ENCODE peak calls at places on chromosomes 16 and 17, in seven cellular contexts. E is H9, G is heart left ventricle, T is nephron progenitor cell, Y is AG09319, I is cardiac muscle cell, D is NB4. C is an unnamed sample.

GRCh38 chr17:66313995-66314659 is 11.7 kb downstream of the PRKCA start:
- DNase-seq in E (no peak), G (no peak), T (no peak), Y (no peak), I (no peak), D (no peak), C (peak)

GRCh38 chr16:70711211-70711978 is 25.5 kb upstream of the MTSS2 start:
- DNase-seq in E (no peak), G (no peak), T (no peak), Y (no peak), I (peak), D (no peak), C (no peak)

GRCh38 chr17:14469971-14470370 is 169.1 kb downstream of the HS3ST3B1 start:
- DNase-seq in E (no peak), G (no peak), T (no peak), Y (no peak), I (no peak), D (no peak), C (no peak)

GRCh38 chr16:28905229-28905754 is 19.7 kb downstream of the RABEP2 start:
- DNase-seq in E (no peak), G (no peak), T (no peak), Y (no peak), I (no peak), D (no peak), C (no peak)

GRCh38 chr16:66925322-66925840 is at the start of gene RRAD:
- DNase-seq in E (peak), G (peak), T (no peak), Y (no peak), I (peak), D (no peak), C (no peak)

GRCh38 chr16:85757341-85757822 is 6.5 kb upstream of the C16orf74 start:
- DNase-seq in E (no peak), G (no peak), T (no peak), Y (peak), I (no peak), D (no peak), C (peak)

GRCh38 chr16:47713225-47713595 is 252.1 kb downstream of the PHKB start:
- DNase-seq in E (no peak), G (no peak), T (no peak), Y (no peak), I (no peak), D (peak), C (peak)

GRCh38 chr17:2700031-2700490 is 11.5 kb downstream of the CLUH start:
- DNase-seq in E (peak), G (peak), T (no peak), Y (no peak), I (no peak), D (no peak), C (no peak)

GRCh38 chr17:43758497-43759174 is at the start of gene SOST:
- DNase-seq in E (no peak), G (no peak), T (no peak), Y (no peak), I (no peak), D (peak), C (no peak)

GRCh38 chr16:12439443-12440232 is 364.0 kb downstream of the CPPED1 start:
- DNase-seq in E (no peak), G (no peak), T (no peak), Y (no peak), I (no peak), D (no peak), C (peak)

GRCh38 chr16:25007284-25007984 is 7.7 kb downstream of the ARHGAP17 start:
- DNase-seq in E (no peak), G (no peak), T (no peak), Y (no peak), I (no peak), D (no peak), C (peak)

GRCh38 chr17:68355093-68355492 is 63.8 kb downstream of the ARSG start:
- DNase-seq in E (no peak), G (no peak), T (no peak), Y (no peak), I (no peak), D (peak), C (no peak)

GRCh38 chr17:50087912-50088405 is 7.2 kb upstream of the PDK2 start:
- DNase-seq in E (no peak), G (peak), T (no peak), Y (no peak), I (no peak), D (no peak), C (no peak)

GRCh38 chr16:57999971-58000705 is at the start of gene ZNF319:
- DNase-seq in E (no peak), G (no peak), T (no peak), Y (no peak), I (peak), D (no peak), C (peak)

GRCh38 chr17:9370464-9370863 is 205.2 kb downstream of the STX8 start:
- DNase-seq in E (no peak), G (no peak), T (no peak), Y (no peak), I (no peak), D (peak), C (no peak)

GRCh38 chr16:27867122-27868110 is 196.1 kb downstream of the GSG1L start:
- DNase-seq in E (peak), G (no peak), T (peak), Y (peak), I (peak), D (peak), C (peak)

GRCh38 chr17:43334744-43335400 is 63.9 kb upstream of the ARL4D start:
- DNase-seq in E (no peak), G (no peak), T (peak), Y (no peak), I (peak), D (no peak), C (no peak)

GRCh38 chr17:40355804-40356758 is 8.5 kb downstream of the GJD3 start:
- DNase-seq in E (no peak), G (peak), T (peak), Y (no peak), I (no peak), D (no peak), C (no peak)

GRCh38 chr16:1980026-1980769 is 1.1 kb downstream of the NOXO1 start:
- DNase-seq in E (no peak), G (peak), T (no peak), Y (no peak), I (no peak), D (no peak), C (peak)

GRCh38 chr17:47978324-47978723 is 7.4 kb downstream of the CDK5RAP3 start:
- DNase-seq in E (peak), G (no peak), T (peak), Y (no peak), I (peak), D (peak), C (peak)

GRCh38 chr16:72523087-72523486 is 351.1 kb upstream of the PMFBP1 start:
- DNase-seq in E (no peak), G (no peak), T (no peak), Y (no peak), I (no peak), D (no peak), C (no peak)

DNA sequence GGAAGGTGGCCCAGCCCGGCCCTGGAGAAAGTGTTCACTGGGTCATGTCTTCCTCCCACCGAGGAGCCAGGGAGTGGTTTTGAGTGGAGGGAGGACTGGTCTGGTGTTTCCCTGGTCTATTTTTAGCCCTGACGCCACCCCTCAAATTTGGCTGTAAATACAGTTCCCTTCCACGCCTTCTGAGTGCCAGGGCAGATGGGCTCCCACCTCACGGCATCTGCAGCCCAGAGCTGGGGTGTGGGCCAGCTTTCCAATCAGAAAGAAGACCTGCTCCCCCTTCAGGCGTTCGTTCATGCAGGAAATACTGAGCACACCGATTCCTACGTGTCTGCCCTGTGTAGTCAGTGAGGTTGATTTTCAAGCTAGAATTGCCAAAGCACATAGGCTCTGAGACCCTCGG is 53.7 kb downstream of the SNX20 start:
- DNase-seq in E (peak), G (no peak), T (peak), Y (no peak), I (peak), D (peak), C (peak)
- TF ChIP-seq CTCF in E (peak), G (peak), T (peak), Y (peak), I (peak), D (peak), C (peak)

GRCh38 chr17:35651467-35651866 is 64.3 kb downstream of the AP2B1 start:
- DNase-seq in E (no peak), G (no peak), T (no peak), Y (no peak), I (no peak), D (no peak), C (no peak)
- TF ChIP-seq CTCF in E (no peak), G (no peak), T (no peak), Y (no peak), I (no peak), D (no peak), C (no peak)

GRCh38 chr17:83173997-83174858 is 94.8 kb downstream of the METRNL start:
- DNase-seq in E (peak), G (peak), T (peak), Y (peak), I (peak), D (peak), C (no peak)
- TF ChIP-seq CTCF in E (no peak), G (no peak), T (no peak), Y (no peak), I (no peak), D (no peak), C (no peak)

DNA sequence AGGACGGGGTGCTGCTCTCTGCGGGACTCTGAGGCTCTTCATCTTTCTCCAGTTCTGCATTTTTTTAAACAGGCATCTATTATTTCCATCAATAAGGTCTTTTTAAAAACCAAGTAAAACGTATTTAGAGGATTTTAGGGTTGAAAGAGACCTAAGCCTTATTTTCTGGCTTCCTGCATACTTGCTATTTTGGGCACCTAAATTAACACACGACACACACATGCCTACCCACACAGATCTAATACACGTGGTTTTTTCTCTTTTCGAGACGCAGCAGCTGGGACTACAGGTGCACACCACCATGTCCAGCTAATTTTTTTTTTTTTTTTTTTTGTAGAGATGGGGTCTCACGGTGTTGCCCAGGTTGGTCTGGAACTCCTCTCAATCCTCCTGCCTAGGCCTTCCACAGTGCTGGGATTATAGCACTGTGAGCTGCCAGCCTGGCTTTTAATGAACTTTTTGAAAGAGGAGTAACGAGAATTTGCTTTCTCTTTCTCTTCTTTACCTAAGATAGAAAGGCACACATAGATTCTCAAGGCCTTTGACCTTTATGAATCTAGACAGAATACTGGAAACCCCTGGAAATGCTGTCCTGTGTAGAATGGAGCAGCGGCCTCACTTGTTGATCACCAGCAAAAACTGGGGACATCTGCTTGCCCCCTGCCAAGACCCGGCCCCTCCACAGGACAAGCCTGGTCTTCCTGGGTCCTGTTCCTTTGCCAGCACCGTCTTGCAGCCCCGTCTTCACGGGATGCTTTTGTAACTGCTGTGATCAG is 13.8 kb downstream of the DNAAF8 start:
- DNase-seq in E (no peak), G (no peak), T (no peak), Y (no peak), I (no peak), D (no peak), C (no peak)
- TF ChIP-seq CTCF in E (no peak), G (no peak), T (no peak), Y (no peak), I (no peak), D (no peak), C (no peak)

DNA sequence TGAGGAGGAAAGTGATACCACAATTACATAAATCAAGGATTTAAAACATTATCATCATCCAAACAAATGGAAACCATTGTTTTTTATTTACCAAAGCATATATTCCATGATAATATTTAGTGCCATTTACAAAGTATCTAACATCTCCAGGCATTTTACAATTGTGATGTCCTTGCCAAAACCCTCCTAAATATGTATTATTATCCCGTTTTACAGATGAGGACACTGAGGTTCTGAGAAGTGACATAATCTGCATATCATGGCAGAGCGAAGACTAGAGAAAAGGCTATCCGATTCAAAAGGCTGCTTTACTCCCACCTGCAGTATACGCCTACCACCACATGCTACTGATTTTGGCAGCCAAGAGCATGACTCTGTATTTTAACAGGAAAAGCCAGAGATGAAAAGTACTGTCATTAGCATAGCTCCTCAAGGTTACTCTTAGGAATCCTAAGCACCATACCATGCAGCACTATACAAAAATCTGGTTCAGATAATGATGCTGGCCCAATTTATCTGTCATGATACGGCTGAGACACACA is 301.4 kb downstream of the CA10 start:
- DNase-seq in E (peak), G (no peak), T (no peak), Y (no peak), I (no peak), D (no peak), C (no peak)
- TF ChIP-seq CTCF in E (peak), G (no peak), T (no peak), Y (no peak), I (no peak), D (no peak), C (no peak)

GRCh38 chr16:68921654-68922053 is 78.3 kb downstream of the TANGO6 start:
- DNase-seq in E (no peak), G (no peak), T (no peak), Y (no peak), I (no peak), D (no peak), C (no peak)
- TF ChIP-seq CTCF in E (no peak), G (no peak), T (no peak), Y (no peak), I (no peak), D (no peak), C (no peak)

DNA sequence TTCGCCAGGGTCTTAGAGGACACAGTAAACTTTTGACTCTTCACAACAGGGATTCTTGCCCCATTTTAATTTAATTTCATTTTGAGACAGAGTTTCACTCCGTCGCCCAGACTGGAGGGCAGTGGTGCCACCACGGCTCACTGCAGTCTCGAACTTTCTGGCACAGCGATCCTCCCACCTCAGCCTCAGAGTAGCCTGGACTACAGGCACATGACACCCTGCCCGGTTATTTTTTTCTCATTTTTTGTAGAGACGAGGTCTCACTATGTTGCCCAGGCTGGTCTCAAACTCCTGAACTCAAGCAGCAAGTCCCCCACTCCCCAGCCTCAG is 329 bp upstream of the NLE1 start:
- DNase-seq in E (no peak), G (no peak), T (no peak), Y (no peak), I (no peak), D (no peak), C (no peak)
- TF ChIP-seq CTCF in E (no peak), G (no peak), T (peak), Y (no peak), I (no peak), D (no peak), C (peak)

GRCh38 chr17:39105705-39106104 is 45.7 kb downstream of the PLXDC1 start:
- DNase-seq in E (no peak), G (no peak), T (no peak), Y (no peak), I (no peak), D (no peak), C (no peak)

GRCh38 chr17:39107973-39108372 is 43.5 kb downstream of the PLXDC1 start:
- DNase-seq in E (peak), G (no peak), T (no peak), Y (no peak), I (no peak), D (no peak), C (no peak)

GRCh38 chr17:39110435-39111136 is 40.9 kb downstream of the PLXDC1 start:
- DNase-seq in E (peak), G (no peak), T (peak), Y (no peak), I (peak), D (no peak), C (no peak)

GRCh38 chr17:39107141-39107540 is 44.3 kb downstream of the PLXDC1 start:
- DNase-seq in E (no peak), G (no peak), T (no peak), Y (no peak), I (no peak), D (no peak), C (no peak)

GRCh38 chr17:39108976-39109375 is 42.5 kb downstream of the PLXDC1 start:
- DNase-seq in E (no peak), G (no peak), T (no peak), Y (no peak), I (no peak), D (no peak), C (no peak)
- TF ChIP-seq CTCF in E (no peak), G (no peak), T (no peak), Y (no peak), I (no peak), D (no peak), C (no peak)

C was measured in activated CD8-positive, alpha-beta T cell treated with anti-CD3 and anti-CD28 coated beads for 36 hours.